ENCODE peak calls at places on chromosome 10, in four cellular contexts. A is H1, B is SK-N-SH, C is GM12878. Y is an unnamed sample.

GRCh38 chr10:89555688-89556445 is 20.5 kb upstream of the SLC16A12 start:
- DNase-seq in A (no peak), B (no peak), C (no peak), Y (no peak)

GRCh38 chr10:18060217-18060616 is 80.0 kb upstream of the CACNB2 start:
- DNase-seq in A (no peak), B (peak), C (no peak), Y (no peak)

GRCh38 chr10:96986200-96986856 is 154.2 kb downstream of the LCOR start:
- DNase-seq in A (no peak), B (no peak), C (no peak), Y (no peak)

GRCh38 chr10:30247704-30248103 is 101.4 kb downstream of the MTPAP start:
- DNase-seq in A (no peak), B (no peak), C (no peak), Y (peak)

GRCh38 chr10:110802090-110802489 is 69.6 kb upstream of the PDCD4 start:
- DNase-seq in A (no peak), B (no peak), C (no peak), Y (no peak)

GRCh38 chr10:99431190-99431549 is 746 bp upstream of the GOT1 start:
- DNase-seq in A (no peak), B (peak), C (no peak), Y (peak)

GRCh38 chr10:114304566-114305421 is 65.7 kb downstream of the VWA2 start:
- DNase-seq in A (peak), B (peak), C (no peak), Y (no peak)

GRCh38 chr10:101008823-101009423 is 9.3 kb downstream of the LZTS2 start:
- DNase-seq in A (no peak), B (no peak), C (no peak), Y (no peak)

GRCh38 chr10:25865267-25865666 is 68.8 kb upstream of the MYO3A start:
- DNase-seq in A (no peak), B (no peak), C (no peak), Y (no peak)

GRCh38 chr10:110530131-110530831 is 32.6 kb downstream of the DUSP5 start:
- DNase-seq in A (peak), B (peak), C (no peak), Y (no peak)

GRCh38 chr10:96664563-96664962 is 55.8 kb downstream of the PIK3AP1 start:
- DNase-seq in A (no peak), B (no peak), C (no peak), Y (no peak)

GRCh38 chr10:118003146-118003545 is 43.6 kb downstream of the RAB11FIP2 start:
- DNase-seq in A (no peak), B (no peak), C (no peak), Y (no peak)

GRCh38 chr10:34252111-34252510 is 563.0 kb downstream of the PARD3 start:
- DNase-seq in A (peak), B (no peak), C (no peak), Y (no peak)

GRCh38 chr10:32971536-32972091 is 13.6 kb upstream of the ITGB1 start:
- DNase-seq in A (no peak), B (no peak), C (no peak), Y (peak)

GRCh38 chr10:124995605-124996004 is 53.7 kb downstream of the ZRANB1 start:
- DNase-seq in A (peak), B (no peak), C (no peak), Y (no peak)

GRCh38 chr10:93560541-93560940 is 5.9 kb upstream of the FFAR4 start:
- DNase-seq in A (no peak), B (no peak), C (no peak), Y (no peak)

GRCh38 chr10:79392020-79392398 is 44.7 kb downstream of the PPIF start:
- DNase-seq in A (no peak), B (peak), C (no peak), Y (no peak)

GRCh38 chr10:89923661-89924060 is 222.3 kb downstream of the KIF20B start:
- DNase-seq in A (no peak), B (no peak), C (no peak), Y (no peak)

GRCh38 chr10:81564143-81564542 is 310.9 kb upstream of the NRG3 start:
- DNase-seq in A (no peak), B (no peak), C (no peak), Y (no peak)

GRCh38 chr10:110919349-110919931 is at the start of gene SHOC2:
- DNase-seq in A (peak), B (peak), C (no peak), Y (peak)

GRCh38 chr10:1074063-1074747 is 18.0 kb downstream of the WDR37 start:
- DNase-seq in A (peak), B (no peak), C (no peak), Y (no peak)
- TF ChIP-seq NRF1 in A (no peak), B (no peak), C (no peak), Y (no peak)

DNA sequence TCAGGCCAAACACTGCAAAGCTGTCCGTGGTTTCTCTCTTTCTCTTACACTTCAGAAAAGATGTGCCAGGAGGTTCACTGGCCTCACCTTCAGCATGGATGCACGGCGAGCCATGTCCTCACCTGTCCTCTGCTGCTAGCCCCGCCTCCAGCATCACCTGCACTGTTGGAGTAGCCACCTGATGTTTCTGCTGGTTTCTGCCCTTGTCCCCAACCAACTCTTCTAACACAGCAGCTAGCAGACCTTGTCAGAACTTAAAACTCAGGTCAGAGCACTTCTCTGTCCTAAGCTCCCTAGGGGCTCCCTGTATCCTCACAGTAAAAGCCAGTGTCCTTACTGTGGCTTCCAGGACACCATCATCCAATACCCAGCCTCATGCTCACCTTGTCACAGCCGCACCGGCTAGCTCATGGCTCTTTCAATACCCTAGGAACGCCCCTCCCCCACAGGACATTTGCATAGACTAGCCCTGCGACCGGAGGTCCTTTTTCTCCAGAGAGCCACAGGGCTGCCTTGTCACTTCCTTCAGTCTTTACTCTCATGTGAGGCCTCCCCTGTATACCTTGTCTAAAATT is 15.2 kb downstream of the PALD1 start:
- DNase-seq in A (peak), B (no peak), C (peak), Y (peak)
- TF ChIP-seq NRF1 in A (no peak), B (no peak), C (no peak), Y (no peak)

GRCh38 chr10:56212951-56213350 is 148.1 kb downstream of the ZWINT start:
- DNase-seq in A (no peak), B (no peak), C (no peak), Y (no peak)
- TF ChIP-seq NRF1 in A (no peak), B (no peak), C (no peak), Y (no peak)

DNA sequence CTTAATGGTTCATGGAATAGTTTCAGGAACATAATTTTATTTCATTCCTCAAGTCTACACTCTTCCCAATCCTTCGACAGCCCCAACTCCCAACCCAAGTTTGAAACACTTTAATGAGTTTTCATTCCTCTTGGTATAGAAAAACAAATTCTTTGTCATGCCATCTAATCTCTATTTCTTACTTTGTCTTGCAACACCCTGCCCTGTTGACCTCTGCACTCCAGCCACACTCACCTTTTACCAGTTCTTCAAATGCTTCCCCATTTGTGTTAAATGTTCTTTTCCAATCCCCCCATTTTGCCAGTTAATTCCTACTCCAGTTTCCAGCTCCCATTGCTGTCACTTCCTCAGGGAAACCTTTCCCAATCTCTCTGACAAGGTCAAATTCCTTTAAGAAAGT is 21.9 kb downstream of the ASAH2 start:
- DNase-seq in A (no peak), B (no peak), C (no peak), Y (no peak)
- TF ChIP-seq NRF1 in A (no peak), B (no peak), C (no peak), Y (no peak)

GRCh38 chr10:132793871-132794849 is 8.2 kb upstream of the NKX6-2 start:
- DNase-seq in A (no peak), B (peak), C (no peak), Y (peak)

GRCh38 chr10:132790934-132791829 is 5.2 kb upstream of the NKX6-2 start:
- DNase-seq in A (no peak), B (no peak), C (no peak), Y (no peak)

GRCh38 chr10:132793213-132793612 is 7.3 kb upstream of the NKX6-2 start:
- DNase-seq in A (no peak), B (no peak), C (no peak), Y (no peak)

GRCh38 chr10:132790470-132790869 is 4.5 kb upstream of the NKX6-2 start:
- DNase-seq in A (no peak), B (no peak), C (no peak), Y (no peak)

DNA sequence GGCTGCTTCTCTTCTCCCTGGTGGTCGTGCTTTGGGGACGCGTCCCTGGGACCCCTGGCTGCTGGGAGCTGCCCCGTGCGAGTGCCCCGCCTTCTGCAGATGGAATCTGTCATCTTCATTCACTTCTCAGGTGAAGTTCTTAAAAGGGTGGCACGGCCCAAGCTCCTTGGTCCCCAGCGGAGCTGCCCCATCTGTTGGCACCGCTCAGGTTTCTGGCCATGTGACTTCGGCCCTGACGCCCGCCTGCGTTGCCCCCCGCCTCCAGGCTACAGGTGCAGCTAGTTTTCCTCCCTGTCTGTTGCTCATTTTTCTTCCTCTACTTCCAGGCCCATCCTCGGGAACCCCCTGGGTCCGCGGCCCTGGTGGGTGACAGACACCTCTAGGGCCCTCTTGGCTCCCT is 6.8 kb upstream of the NKX6-2 start:
- DNase-seq in A (no peak), B (no peak), C (no peak), Y (no peak)
- TF ChIP-seq NRF1 in A (no peak), B (no peak), C (no peak), Y (no peak)

DNA sequence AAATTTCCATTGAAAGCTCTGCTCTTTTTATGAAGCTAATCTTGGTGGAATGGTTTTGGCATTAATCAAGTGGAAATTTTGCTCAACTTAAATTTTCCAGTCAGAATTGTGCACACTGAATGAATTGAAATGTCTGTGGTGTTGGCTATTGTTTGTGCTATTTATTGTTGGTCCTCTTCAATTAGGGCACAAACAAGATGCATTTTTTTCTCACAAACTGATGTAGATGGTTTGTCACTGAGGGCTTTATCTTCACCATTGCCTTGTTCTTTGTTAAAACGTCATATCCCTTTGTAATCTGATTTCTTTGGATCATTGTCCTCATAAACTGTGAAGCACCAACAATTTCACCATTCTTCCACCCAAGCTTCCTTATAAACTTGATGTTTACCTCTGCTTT is 152.1 kb upstream of the RHOBTB1 start:
- DNase-seq in A (no peak), B (no peak), C (no peak), Y (no peak)
- TF ChIP-seq NRF1 in A (no peak), B (no peak), C (no peak), Y (no peak)

GRCh38 chr10:14545827-14546226 is 215.1 kb upstream of the FRMD4A start:
- DNase-seq in A (no peak), B (no peak), C (no peak), Y (no peak)
- TF ChIP-seq NRF1 in A (no peak), B (no peak), C (no peak), Y (no peak)

GRCh38 chr10:102341038-102341688 is 54.3 kb upstream of the NFKB2 start:
- DNase-seq in A (no peak), B (no peak), C (no peak), Y (no peak)

GRCh38 chr10:102334106-102334505 is 61.4 kb upstream of the NFKB2 start:
- DNase-seq in A (no peak), B (peak), C (no peak), Y (no peak)

GRCh38 chr10:102335184-102335583 is 60.3 kb upstream of the NFKB2 start:
- DNase-seq in A (no peak), B (no peak), C (no peak), Y (no peak)
- TF ChIP-seq NRF1 in A (no peak), B (no peak), C (no peak), Y (no peak)

DNA sequence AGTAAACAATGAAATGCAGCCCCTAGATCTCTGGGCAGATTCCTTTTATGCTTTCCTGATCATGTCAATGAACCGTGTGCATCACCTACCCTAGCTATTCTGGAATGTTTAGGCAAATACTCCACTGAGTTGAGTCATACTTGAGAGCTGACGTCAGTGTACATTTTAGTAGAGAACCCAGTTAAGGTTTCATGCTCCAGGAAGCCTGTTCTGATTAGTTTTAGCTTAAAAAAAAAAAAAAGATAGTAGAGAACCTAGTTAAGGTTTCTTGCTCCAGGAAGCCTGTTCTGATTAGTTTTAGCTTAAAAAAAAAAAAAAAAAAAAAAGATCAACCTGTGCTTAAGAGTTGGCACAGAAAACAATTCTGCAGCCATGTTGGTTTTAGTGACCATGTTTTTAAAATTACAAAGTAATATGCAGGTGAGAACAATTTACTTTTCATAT is 3.7 kb upstream of the MCU start:
- DNase-seq in A (no peak), B (no peak), C (no peak), Y (peak)
- TF ChIP-seq NRF1 in A (no peak), B (no peak), C (no peak), Y (no peak)

DNA sequence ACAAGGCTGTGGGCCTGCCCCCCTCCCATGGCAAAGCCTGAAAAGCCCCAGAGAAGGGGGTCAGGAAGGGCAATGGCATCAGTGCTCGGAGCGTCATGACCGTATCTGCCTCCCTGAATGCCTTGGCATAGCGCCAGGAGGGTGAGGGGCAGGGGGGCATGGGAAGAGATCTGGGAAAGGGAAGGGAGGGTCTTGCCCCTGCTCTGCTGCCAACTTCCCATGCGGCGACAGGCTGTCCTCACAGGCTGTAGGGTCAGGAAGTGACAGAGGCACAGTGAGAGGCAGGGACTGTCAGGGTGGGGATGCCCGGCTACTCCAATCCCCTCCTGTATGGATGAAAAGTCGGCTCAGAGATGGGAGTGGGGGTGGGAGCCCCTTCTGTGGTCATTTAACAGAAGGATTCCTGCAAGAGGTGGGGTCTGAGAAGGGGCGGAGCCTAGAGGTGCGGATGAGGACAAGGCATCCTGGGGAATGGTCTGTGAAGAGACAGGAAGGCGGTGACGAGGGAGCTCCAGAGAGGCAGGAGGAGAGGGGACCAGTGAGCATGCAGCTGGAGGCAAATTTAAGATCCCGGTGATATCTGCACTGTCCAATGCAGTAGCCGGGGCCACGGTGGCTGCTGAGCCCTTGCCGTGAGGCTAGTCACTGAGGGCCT is 20.8 kb upstream of the UNC5B start:
- DNase-seq in A (peak), B (peak), C (no peak), Y (no peak)
- TF ChIP-seq NRF1 in A (no peak), B (no peak), C (no peak), Y (no peak)

Y was measured in K562.